ENCODE peak calls at places on chromosomes 5 and 9, in four cellular contexts. K, T, M and Y are unnamed samples.

GRCh38 chr5:147740864-147741263 is 41.7 kb downstream of the JAKMIP2 start:
- DNase-seq in K (no peak), T (no peak), M (no peak), Y (no peak)

GRCh38 chr5:82332889-82333619 is 54.9 kb upstream of the RPS23 start:
- DNase-seq in K (no peak), T (no peak), M (no peak), Y (no peak)

GRCh38 chr5:140327589-140327988 is 18.8 kb downstream of the HBEGF start:
- DNase-seq in K (peak), T (no peak), M (no peak), Y (no peak)

GRCh38 chr5:79237735-79238560 is 2.0 kb downstream of the JMY start:
- DNase-seq in K (no peak), T (no peak), M (no peak), Y (no peak)

GRCh38 chr5:161027763-161028162 is 175.8 kb upstream of the ATP10B start:
- DNase-seq in K (no peak), T (no peak), M (no peak), Y (no peak)

GRCh38 chr5:12985142-12985541 is 959.3 kb downstream of the DNAH5 start:
- DNase-seq in K (no peak), T (no peak), M (no peak), Y (no peak)

GRCh38 chr5:167587768-167588167 is 703.7 kb upstream of the WWC1 start:
- DNase-seq in K (peak), T (no peak), M (peak), Y (peak)

GRCh38 chr5:164555809-164556208 is 1050.4 kb downstream of the MAT2B start:
- DNase-seq in K (no peak), T (no peak), M (no peak), Y (no peak)

GRCh38 chr9:70480405-70480980 is 66.0 kb upstream of the KLF9 start:
- DNase-seq in K (no peak), T (no peak), M (peak), Y (no peak)

GRCh38 chr5:159849437-159850191 is 66.7 kb upstream of the ADRA1B start:
- DNase-seq in K (no peak), T (no peak), M (no peak), Y (no peak)

GRCh38 chr9:14148501-14149103 is 165.3 kb downstream of the NFIB start:
- DNase-seq in K (no peak), T (no peak), M (no peak), Y (no peak)

GRCh38 chr5:53501054-53501453 is 20.6 kb downstream of the FST start:
- DNase-seq in K (no peak), T (no peak), M (no peak), Y (no peak)

GRCh38 chr9:129929467-129930125 is 94.3 kb downstream of the USP20 start:
- DNase-seq in K (no peak), T (no peak), M (no peak), Y (no peak)

GRCh38 chr9:129665008-129665771 is at the start of gene PRRX2:
- DNase-seq in K (no peak), T (no peak), M (peak), Y (peak)

GRCh38 chr5:148808864-148809642 is 17.4 kb upstream of the ADRB2 start:
- DNase-seq in K (no peak), T (peak), M (peak), Y (no peak)

GRCh38 chr9:132094314-132094791 is 14.7 kb upstream of the MED27 start:
- DNase-seq in K (no peak), T (no peak), M (no peak), Y (no peak)

GRCh38 chr9:14238518-14238917 is 75.4 kb downstream of the NFIB start:
- DNase-seq in K (peak), T (no peak), M (no peak), Y (no peak)

GRCh38 chr9:77712533-77713130 is 64.5 kb upstream of the GNA14 start:
- DNase-seq in K (peak), T (no peak), M (no peak), Y (no peak)

GRCh38 chr9:77710965-77711657 is 63.0 kb upstream of the GNA14 start:
- DNase-seq in K (no peak), T (no peak), M (no peak), Y (no peak)

GRCh38 chr9:77708416-77708815 is 60.3 kb upstream of the GNA14 start:
- DNase-seq in K (no peak), T (no peak), M (no peak), Y (no peak)

GRCh38 chr9:77710276-77710675 is 62.2 kb upstream of the GNA14 start:
- DNase-seq in K (no peak), T (no peak), M (no peak), Y (no peak)

DNA sequence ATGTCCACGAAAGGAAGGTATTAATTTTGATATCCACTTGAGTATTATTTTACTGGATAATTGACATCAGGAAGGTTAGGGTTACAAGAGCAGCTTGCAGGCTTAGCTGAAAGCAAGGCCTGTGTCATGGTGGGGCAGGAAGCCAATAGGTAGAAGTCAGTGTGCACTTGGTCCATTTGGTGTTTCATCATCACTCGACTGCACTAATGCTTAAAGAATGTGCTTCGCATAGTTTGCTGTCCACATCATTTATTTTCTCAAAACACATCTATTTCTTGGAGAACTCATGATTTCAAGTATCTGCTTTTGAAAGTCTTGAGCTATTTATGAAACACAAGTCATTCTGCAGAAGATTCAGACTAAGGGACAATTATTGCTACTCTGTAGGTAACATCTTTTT is 59.6 kb upstream of the GNA14 start:
- DNase-seq in K (peak), T (no peak), M (no peak), Y (no peak)
- TF ChIP-seq TCF12 in K (no peak), T (no peak), M (peak), Y (no peak)

GRCh38 chr5:11054014-11054413 is 293.0 kb upstream of the DAP start:
- DNase-seq in K (no peak), T (no peak), M (no peak), Y (no peak)
- TF ChIP-seq TCF12 in K (no peak), T (no peak), M (no peak), Y (no peak)

GRCh38 chr5:36252722-36253340 is 11.1 kb upstream of the NADK2 start:
- DNase-seq in K (no peak), T (no peak), M (no peak), Y (no peak)
- TF ChIP-seq TCF12 in K (no peak), T (no peak), M (no peak), Y (no peak)

DNA sequence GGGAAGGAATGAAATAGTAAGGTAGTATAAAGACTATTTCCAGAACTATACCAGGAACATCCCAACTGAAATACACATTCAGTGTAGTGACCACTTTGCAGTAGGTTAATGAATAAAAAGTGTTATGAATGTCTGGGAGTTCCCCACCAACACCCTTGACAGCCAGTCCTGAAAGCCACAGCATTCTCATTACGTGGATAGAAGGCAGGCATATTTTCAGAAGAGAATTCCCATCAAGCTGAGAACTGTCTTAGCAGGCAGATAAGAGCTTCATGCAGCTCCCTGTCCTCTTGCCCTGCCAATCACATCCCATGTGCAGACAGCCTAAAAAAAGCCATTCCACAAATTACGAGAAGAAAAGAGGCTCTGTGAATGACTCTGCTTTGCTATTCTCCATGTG is 695.0 kb downstream of the DTWD2 start:
- DNase-seq in K (no peak), T (no peak), M (no peak), Y (no peak)
- TF ChIP-seq TCF12 in K (no peak), T (no peak), M (no peak), Y (no peak)

GRCh38 chr5:131329187-131329540 is 65.3 kb downstream of the CDC42SE2 start:
- DNase-seq in K (no peak), T (no peak), M (no peak), Y (no peak)
- TF ChIP-seq TCF12 in K (no peak), T (no peak), M (no peak), Y (no peak)

GRCh38 chr5:6830643-6831239 is 117.5 kb downstream of the TENT4A start:
- DNase-seq in K (no peak), T (no peak), M (no peak), Y (no peak)

GRCh38 chr5:6833406-6833805 is 120.2 kb downstream of the TENT4A start:
- DNase-seq in K (no peak), T (no peak), M (no peak), Y (no peak)

GRCh38 chr5:6832272-6832671 is 119.0 kb downstream of the TENT4A start:
- DNase-seq in K (no peak), T (no peak), M (no peak), Y (no peak)

GRCh38 chr5:6832994-6833393 is 119.8 kb downstream of the TENT4A start:
- DNase-seq in K (no peak), T (no peak), M (no peak), Y (no peak)

GRCh38 chr5:6831678-6832077 is 118.4 kb downstream of the TENT4A start:
- DNase-seq in K (no peak), T (no peak), M (no peak), Y (no peak)
- TF ChIP-seq TCF12 in K (no peak), T (no peak), M (no peak), Y (no peak)

DNA sequence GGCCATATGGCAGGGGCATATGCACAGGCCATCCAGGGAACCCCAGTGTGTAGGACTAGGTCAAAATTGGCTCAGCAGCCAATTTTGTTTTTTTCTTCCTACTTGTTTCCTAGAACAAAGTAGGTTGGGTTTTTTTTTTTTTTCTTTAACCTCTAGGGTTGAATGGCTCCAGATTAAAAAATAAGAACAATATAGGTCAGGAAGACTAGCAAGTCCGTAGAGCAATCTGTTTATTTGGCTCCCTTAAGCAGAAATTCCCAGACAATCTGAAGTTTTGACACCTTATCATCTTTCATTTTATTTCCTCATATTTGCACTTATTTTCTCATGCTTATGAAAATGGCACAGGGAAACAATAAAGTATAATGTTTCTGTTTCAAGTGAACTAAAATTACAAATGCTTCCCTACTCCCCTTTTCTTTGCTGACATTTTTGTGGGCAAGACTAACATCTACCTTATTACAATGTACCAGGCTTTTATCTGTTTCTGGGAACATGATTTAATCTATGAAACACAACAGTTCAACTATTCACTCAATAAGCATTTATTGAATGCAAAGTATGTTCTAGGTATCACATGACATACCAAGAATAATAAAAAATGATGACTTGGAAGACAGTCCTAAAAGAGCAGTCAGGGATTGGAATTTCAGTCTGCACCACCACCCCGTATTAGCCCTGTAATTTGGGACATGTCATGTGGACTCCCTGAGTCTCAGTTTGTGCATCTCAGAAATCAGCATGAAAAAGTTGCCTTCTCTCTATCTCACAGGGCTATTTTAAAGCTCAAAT is 30.5 kb downstream of the TLR4 start:
- DNase-seq in K (no peak), T (no peak), M (no peak), Y (no peak)
- TF ChIP-seq TCF12 in K (no peak), T (no peak), M (no peak), Y (no peak)

DNA sequence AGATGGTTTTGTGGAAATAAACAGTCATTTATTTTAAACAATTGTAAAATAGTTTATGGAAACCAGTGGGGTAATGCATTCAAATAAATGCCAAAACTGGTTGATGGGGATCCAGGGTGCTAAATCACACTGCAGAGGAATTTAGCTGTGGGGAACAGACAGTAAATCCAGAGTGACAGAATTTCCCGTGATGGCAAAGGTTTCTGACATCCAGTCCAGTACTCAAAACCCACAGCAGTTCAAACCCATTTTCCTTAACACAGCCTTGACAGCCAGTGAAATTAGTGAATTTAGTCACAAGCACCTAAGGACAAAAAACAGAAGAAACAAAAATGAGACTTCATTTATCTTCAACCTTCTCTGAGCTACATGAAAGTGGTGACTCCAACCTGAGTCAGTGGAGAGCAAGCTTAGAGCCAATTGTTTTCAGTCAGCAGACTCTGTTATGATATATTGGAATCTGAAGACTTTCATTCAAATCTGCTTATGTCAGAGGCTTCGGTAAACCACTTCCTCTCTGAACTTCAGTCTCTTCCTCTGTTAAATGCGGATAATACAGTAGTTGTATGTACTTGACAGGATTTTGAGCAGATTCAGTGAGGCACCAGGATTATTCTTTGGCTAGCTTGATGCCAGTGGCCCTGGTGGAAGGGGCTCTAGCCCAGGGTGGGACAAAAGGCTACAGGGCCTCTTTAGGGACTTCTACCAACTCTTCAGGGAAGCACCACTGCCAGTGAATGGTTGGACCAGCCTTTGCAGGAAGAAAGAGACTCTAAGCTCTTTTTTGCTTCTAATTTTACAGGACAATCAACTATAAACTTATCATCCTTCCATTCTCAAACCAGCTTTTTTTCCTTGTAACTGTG is 185.3 kb downstream of the MAPKAP1 start:
- DNase-seq in K (peak), T (no peak), M (no peak), Y (no peak)
- TF ChIP-seq TCF12 in K (no peak), T (no peak), M (peak), Y (no peak)

DNA sequence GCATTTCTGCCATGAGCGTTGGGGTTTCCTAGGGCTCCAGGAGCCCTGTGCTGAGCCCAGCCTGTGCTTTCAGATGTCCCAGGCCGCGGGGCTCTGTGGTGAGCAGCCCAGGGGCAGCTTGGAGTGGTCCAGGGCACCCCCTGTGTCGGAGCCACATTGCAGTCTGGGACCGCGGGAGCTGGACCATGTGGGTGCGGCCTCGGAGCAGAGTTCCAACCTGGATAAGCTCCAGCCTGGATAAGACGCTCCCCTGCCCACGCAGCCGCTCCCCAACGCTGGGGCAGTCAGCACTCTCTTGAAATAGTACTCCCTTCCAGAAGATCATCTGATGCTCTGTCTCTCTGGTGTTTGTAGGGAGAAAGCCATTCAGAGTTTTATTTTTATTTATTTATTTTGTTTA is 111.1 kb downstream of the WNK2 start:
- DNase-seq in K (no peak), T (no peak), M (peak), Y (no peak)
- TF ChIP-seq TCF12 in K (no peak), T (no peak), M (no peak), Y (no peak)

DNA sequence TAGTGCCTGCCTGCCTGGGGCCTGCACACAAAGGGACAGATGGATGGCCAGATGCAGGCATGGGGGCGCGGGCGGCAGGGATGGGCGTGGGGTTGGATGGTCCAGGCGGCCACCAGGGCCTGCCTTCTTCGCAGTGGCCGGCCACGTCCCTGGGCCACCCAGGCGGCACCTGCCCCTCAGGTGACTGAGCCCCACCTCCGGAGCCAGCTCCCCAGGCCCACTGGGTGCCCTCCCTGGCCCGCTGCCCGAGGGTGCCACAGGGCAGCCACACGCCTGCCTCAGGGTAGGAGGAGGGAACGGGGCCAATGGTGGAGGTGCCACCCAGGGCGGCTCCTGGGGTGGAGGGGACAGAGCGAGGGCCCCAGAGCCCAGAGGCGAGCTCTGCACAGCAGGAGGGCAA is 19.3 kb downstream of the LHX3 start:
- DNase-seq in K (no peak), T (no peak), M (no peak), Y (no peak)
- TF ChIP-seq TCF12 in K (no peak), T (no peak), M (no peak), Y (no peak)